ENCODE peak calls at places on chromosomes 13 and 19, in eight cellular contexts. One of them, this sample, is unnamed.

GRCh38 chr13:54210397-54211050 is 1181.9 kb downstream of the OLFM4 start:
- DNase-seq in heart left ventricle: no peak
- DNase-seq in uterus: no peak
- DNase-seq in CD4-positive, alpha-beta T cell: no peak
- DNase-seq in tibial nerve: no peak
- DNase-seq in HL-60: no peak
- DNase-seq in OCI-LY7: no peak
- DNase-seq in endodermal cell: no peak
- DNase-seq in this sample: peak

GRCh38 chr13:26923824-26924605 is 163.4 kb upstream of the GPR12 start:
- DNase-seq in tibial nerve: no peak
- DNase-seq in OCI-LY7: no peak
- DNase-seq in CD4-positive, alpha-beta T cell: no peak
- DNase-seq in heart left ventricle: no peak
- DNase-seq in uterus: no peak
- DNase-seq in HL-60: peak
- DNase-seq in endodermal cell: peak
- DNase-seq in this sample: no peak

GRCh38 chr13:47798906-47799305 is 202.2 kb downstream of the SUCLA2 start:
- DNase-seq in OCI-LY7: no peak
- DNase-seq in heart left ventricle: no peak
- DNase-seq in HL-60: no peak
- DNase-seq in tibial nerve: no peak
- DNase-seq in CD4-positive, alpha-beta T cell: no peak
- DNase-seq in uterus: no peak
- DNase-seq in endodermal cell: no peak
- DNase-seq in this sample: peak

GRCh38 chr19:15265849-15266248 is 33.6 kb upstream of the EPHX3 start:
- DNase-seq in CD4-positive, alpha-beta T cell: no peak
- DNase-seq in heart left ventricle: peak
- DNase-seq in HL-60: no peak
- DNase-seq in uterus: peak
- DNase-seq in endodermal cell: no peak
- DNase-seq in tibial nerve: peak
- DNase-seq in OCI-LY7: no peak
- DNase-seq in this sample: peak

GRCh38 chr13:99803141-99803540 is 168.4 kb downstream of the ZIC5 start:
- DNase-seq in tibial nerve: no peak
- DNase-seq in endodermal cell: no peak
- DNase-seq in CD4-positive, alpha-beta T cell: no peak
- DNase-seq in OCI-LY7: no peak
- DNase-seq in HL-60: no peak
- DNase-seq in heart left ventricle: no peak
- DNase-seq in uterus: no peak
- DNase-seq in this sample: no peak

GRCh38 chr13:91609353-91609752 is 210.9 kb downstream of the GPC5 start:
- DNase-seq in uterus: no peak
- DNase-seq in endodermal cell: no peak
- DNase-seq in HL-60: no peak
- DNase-seq in heart left ventricle: no peak
- DNase-seq in tibial nerve: no peak
- DNase-seq in CD4-positive, alpha-beta T cell: no peak
- DNase-seq in OCI-LY7: no peak
- DNase-seq in this sample: no peak

GRCh38 chr13:36217456-36217855 is 3.1 kb upstream of the SOHLH2 start:
- DNase-seq in endodermal cell: no peak
- DNase-seq in heart left ventricle: no peak
- DNase-seq in OCI-LY7: no peak
- DNase-seq in CD4-positive, alpha-beta T cell: no peak
- DNase-seq in HL-60: no peak
- DNase-seq in tibial nerve: no peak
- DNase-seq in uterus: no peak
- DNase-seq in this sample: no peak

GRCh38 chr19:41323430-41324125 is 13.6 kb downstream of the CCDC97 start:
- DNase-seq in heart left ventricle: peak
- DNase-seq in CD4-positive, alpha-beta T cell: no peak
- DNase-seq in HL-60: peak
- DNase-seq in OCI-LY7: no peak
- DNase-seq in endodermal cell: peak
- DNase-seq in tibial nerve: peak
- DNase-seq in uterus: peak
- DNase-seq in this sample: peak

GRCh38 chr13:23447927-23448326 is 14.4 kb upstream of the SACS start:
- DNase-seq in HL-60: no peak
- DNase-seq in uterus: no peak
- DNase-seq in OCI-LY7: no peak
- DNase-seq in heart left ventricle: no peak
- DNase-seq in tibial nerve: no peak
- DNase-seq in endodermal cell: no peak
- DNase-seq in CD4-positive, alpha-beta T cell: no peak
- DNase-seq in this sample: no peak

DNA sequence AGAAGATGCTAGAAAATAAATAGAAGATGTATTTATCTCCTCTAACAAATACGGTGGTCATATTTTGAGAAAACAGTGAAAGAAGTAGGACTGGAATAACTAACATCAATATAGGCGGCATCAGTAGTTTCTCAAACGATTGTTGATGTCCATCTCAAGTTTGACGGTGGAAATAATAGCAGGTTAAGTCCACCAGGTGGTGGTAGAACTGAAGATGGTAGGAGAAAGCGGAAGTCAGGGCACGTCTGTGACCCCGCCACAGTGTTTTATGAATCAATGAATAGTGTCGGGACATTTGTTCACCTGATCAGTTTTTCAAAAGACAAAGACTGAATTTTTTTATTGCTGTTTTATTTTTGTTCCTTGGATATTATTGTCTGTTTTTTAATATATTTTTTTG is 706.4 kb upstream of the SLC10A2 start:
- DNase-seq in heart left ventricle: no peak
- DNase-seq in OCI-LY7: peak
- DNase-seq in tibial nerve: no peak
- DNase-seq in endodermal cell: peak
- DNase-seq in HL-60: peak
- DNase-seq in CD4-positive, alpha-beta T cell: no peak
- DNase-seq in uterus: no peak
- DNase-seq in this sample: no peak
- TF ChIP-seq CTCF in heart left ventricle: no peak
- TF ChIP-seq CTCF in OCI-LY7: peak
- TF ChIP-seq CTCF in tibial nerve: no peak
- TF ChIP-seq CTCF in endodermal cell: peak
- TF ChIP-seq CTCF in HL-60: no peak
- TF ChIP-seq CTCF in CD4-positive, alpha-beta T cell: peak
- TF ChIP-seq CTCF in uterus: no peak
- TF ChIP-seq CTCF in this sample: peak

GRCh38 chr19:50968709-50969412 is 530 bp downstream of the KLK6 start:
- DNase-seq in OCI-LY7: no peak
- DNase-seq in endodermal cell: no peak
- DNase-seq in uterus: no peak
- DNase-seq in HL-60: no peak
- DNase-seq in CD4-positive, alpha-beta T cell: no peak
- DNase-seq in heart left ventricle: no peak
- DNase-seq in tibial nerve: no peak
- DNase-seq in this sample: no peak
- H3K27ac ChIP-seq in OCI-LY7: no peak
- H3K27ac ChIP-seq in endodermal cell: no peak
- H3K27ac ChIP-seq in uterus: no peak
- H3K27ac ChIP-seq in HL-60: no peak
- H3K27ac ChIP-seq in CD4-positive, alpha-beta T cell: no peak
- H3K27ac ChIP-seq in heart left ventricle: no peak
- H3K27ac ChIP-seq in tibial nerve: no peak
- H3K27ac ChIP-seq in this sample: no peak

DNA sequence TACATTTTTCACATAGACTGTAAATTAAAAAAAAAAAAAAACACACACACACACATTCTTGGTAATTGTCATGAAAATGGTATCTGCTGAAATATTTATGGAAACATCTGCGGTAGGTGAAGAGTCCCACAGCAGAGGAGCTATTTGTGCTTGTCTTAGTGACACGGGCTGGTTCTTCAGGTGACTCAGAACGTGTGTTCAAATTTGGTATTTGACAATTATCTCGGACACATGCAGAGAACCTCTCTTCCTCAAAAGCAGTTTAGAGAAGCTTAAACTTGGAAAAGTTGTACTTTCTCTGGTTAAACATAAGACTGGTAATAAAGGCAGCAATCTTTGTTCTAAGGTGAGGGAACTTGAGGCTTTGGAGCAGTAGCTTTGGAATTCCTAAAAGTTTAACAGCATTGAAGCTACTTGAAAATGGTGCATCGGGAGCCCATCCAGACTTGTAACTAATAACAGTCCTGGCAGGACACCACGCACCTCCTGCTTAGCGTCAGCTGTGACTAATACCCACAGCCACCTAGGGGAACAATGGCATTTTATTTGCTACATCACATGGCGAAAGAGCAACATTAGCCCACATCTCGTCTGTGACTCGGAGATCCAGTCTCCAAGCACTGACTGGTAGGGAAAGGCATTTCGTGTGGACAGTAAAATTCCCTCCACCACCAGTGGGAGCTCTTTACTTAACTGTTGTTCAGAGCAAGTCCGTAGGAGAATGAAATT is 1505.1 kb upstream of the SLC10A2 start:
- DNase-seq in endodermal cell: peak
- DNase-seq in tibial nerve: peak
- DNase-seq in OCI-LY7: no peak
- DNase-seq in HL-60: no peak
- DNase-seq in CD4-positive, alpha-beta T cell: no peak
- DNase-seq in heart left ventricle: peak
- DNase-seq in uterus: peak
- DNase-seq in this sample: peak
- TF ChIP-seq CTCF in endodermal cell: peak
- TF ChIP-seq CTCF in tibial nerve: peak
- TF ChIP-seq CTCF in OCI-LY7: no peak
- TF ChIP-seq CTCF in HL-60: peak
- TF ChIP-seq CTCF in CD4-positive, alpha-beta T cell: no peak
- TF ChIP-seq CTCF in heart left ventricle: peak
- TF ChIP-seq CTCF in uterus: peak
- TF ChIP-seq CTCF in this sample: peak

GRCh38 chr13:37944476-37945442 is 75.2 kb upstream of the TRPC4 start:
- DNase-seq in CD4-positive, alpha-beta T cell: no peak
- DNase-seq in HL-60: no peak
- DNase-seq in tibial nerve: no peak
- DNase-seq in uterus: no peak
- DNase-seq in OCI-LY7: peak
- DNase-seq in endodermal cell: peak
- DNase-seq in heart left ventricle: no peak
- DNase-seq in this sample: no peak
- H3K27ac ChIP-seq in CD4-positive, alpha-beta T cell: no peak
- H3K27ac ChIP-seq in HL-60: no peak
- H3K27ac ChIP-seq in tibial nerve: no peak
- H3K27ac ChIP-seq in uterus: no peak
- H3K27ac ChIP-seq in OCI-LY7: no peak
- H3K27ac ChIP-seq in endodermal cell: no peak
- H3K27ac ChIP-seq in heart left ventricle: no peak
- H3K27ac ChIP-seq in this sample: no peak

DNA sequence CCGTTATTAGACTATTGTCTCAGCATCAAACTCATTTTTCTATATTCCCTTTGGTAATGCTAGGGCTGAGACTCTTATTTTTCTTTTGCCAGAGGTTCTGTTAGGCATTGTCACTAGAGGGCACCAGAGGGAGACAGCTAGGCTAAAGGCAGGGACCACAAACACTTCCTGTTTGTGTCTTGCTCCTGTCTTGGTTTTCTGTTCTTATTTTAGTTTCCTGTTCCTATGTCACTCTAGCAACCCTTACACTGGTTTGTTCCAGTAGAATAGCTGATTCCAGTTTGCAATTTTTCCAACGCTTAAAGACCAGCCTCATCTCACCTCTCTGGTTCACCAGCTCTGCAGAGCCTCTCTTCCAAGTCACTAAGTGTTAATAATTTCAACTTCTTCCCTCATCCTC is 772.0 kb downstream of the DIAPH3 start:
- DNase-seq in heart left ventricle: peak
- DNase-seq in uterus: peak
- DNase-seq in HL-60: peak
- DNase-seq in CD4-positive, alpha-beta T cell: peak
- DNase-seq in endodermal cell: peak
- DNase-seq in OCI-LY7: peak
- DNase-seq in tibial nerve: peak
- DNase-seq in this sample: peak
- TF ChIP-seq CTCF in heart left ventricle: peak
- TF ChIP-seq CTCF in uterus: peak
- TF ChIP-seq CTCF in HL-60: peak
- TF ChIP-seq CTCF in CD4-positive, alpha-beta T cell: peak
- TF ChIP-seq CTCF in endodermal cell: peak
- TF ChIP-seq CTCF in OCI-LY7: peak
- TF ChIP-seq CTCF in tibial nerve: peak
- TF ChIP-seq CTCF in this sample: peak

DNA sequence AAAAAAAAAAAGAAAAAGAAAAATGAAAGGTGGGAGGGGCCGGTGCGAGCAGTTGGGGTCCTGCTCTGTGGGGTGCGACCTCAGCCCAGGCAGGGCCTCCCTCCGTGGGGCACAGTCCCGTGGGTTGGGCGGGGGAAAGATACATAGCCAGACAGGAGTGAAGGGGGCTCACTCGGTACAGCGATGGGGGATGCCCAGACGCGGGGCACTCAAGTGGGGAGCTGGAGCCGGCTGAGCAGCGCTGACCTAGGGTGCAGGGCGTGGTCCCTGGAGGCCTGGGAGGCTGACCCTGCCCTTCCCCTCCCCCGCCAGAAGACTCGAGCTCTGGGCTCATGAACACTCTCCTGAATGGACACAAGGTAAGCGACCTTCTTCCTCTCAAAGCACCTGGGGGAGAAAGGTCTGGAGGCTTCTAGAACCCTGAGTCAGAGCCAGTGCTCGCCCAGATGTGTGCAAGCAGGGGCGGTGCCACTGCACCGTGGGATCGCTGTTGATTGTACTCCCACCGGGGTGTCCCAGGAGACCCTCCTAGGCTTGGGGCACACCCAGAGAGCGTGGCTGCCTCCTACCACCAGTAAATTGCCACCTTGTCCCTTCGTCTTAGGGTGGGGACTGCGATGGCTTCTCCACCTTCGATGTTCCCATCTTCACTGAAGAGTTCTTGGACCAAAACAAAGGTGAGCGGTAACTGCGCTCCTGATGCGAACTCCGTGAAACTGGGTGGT is 3.4 kb downstream of the HMG20B start:
- DNase-seq in tibial nerve: no peak
- DNase-seq in heart left ventricle: no peak
- DNase-seq in uterus: no peak
- DNase-seq in CD4-positive, alpha-beta T cell: no peak
- DNase-seq in OCI-LY7: no peak
- DNase-seq in HL-60: no peak
- DNase-seq in endodermal cell: no peak
- DNase-seq in this sample: no peak
- H3K27ac ChIP-seq in tibial nerve: peak
- H3K27ac ChIP-seq in heart left ventricle: no peak
- H3K27ac ChIP-seq in uterus: no peak
- H3K27ac ChIP-seq in CD4-positive, alpha-beta T cell: no peak
- H3K27ac ChIP-seq in OCI-LY7: no peak
- H3K27ac ChIP-seq in HL-60: no peak
- H3K27ac ChIP-seq in endodermal cell: no peak
- H3K27ac ChIP-seq in this sample: peak

This sample was measured in RWPE1.